ENCODE peak calls at places on chromosomes 16 and 17, in four cellular contexts. One of them, this sample, is unnamed.

GRCh38 chr16:55662641-55663040 is 6.9 kb downstream of the SLC6A2 start:
- DNase-seq in fibroblast of villous mesenchyme: no peak
- DNase-seq in uterus: no peak
- DNase-seq in fibroblast of the aortic adventitia: no peak
- DNase-seq in this sample: peak

GRCh38 chr16:55832788-55833583 is at the start of gene CES1:
- DNase-seq in fibroblast of villous mesenchyme: no peak
- DNase-seq in uterus: peak
- DNase-seq in fibroblast of the aortic adventitia: no peak
- DNase-seq in this sample: no peak

GRCh38 chr17:38605230-38605851 is 411 bp downstream of the SRCIN1 start:
- DNase-seq in fibroblast of villous mesenchyme: no peak
- DNase-seq in uterus: no peak
- DNase-seq in fibroblast of the aortic adventitia: no peak
- DNase-seq in this sample: no peak

GRCh38 chr16:84836234-84836647 is 16.5 kb downstream of the CRISPLD2 start:
- DNase-seq in fibroblast of villous mesenchyme: peak
- DNase-seq in uterus: peak
- DNase-seq in fibroblast of the aortic adventitia: peak
- DNase-seq in this sample: peak

GRCh38 chr16:17396762-17397498 is 73.8 kb downstream of the XYLT1 start:
- DNase-seq in fibroblast of villous mesenchyme: peak
- DNase-seq in uterus: no peak
- DNase-seq in fibroblast of the aortic adventitia: peak
- DNase-seq in this sample: peak

GRCh38 chr17:73749906-73750305 is 105.7 kb upstream of the SDK2 start:
- DNase-seq in fibroblast of villous mesenchyme: no peak
- DNase-seq in uterus: no peak
- DNase-seq in fibroblast of the aortic adventitia: no peak
- DNase-seq in this sample: no peak

GRCh38 chr17:9512323-9513168 is 63.1 kb downstream of the STX8 start:
- DNase-seq in fibroblast of villous mesenchyme: peak
- DNase-seq in uterus: no peak
- DNase-seq in fibroblast of the aortic adventitia: peak
- DNase-seq in this sample: peak

GRCh38 chr17:31163091-31163781 is 68.5 kb downstream of the NF1 start:
- DNase-seq in fibroblast of villous mesenchyme: no peak
- DNase-seq in uterus: no peak
- DNase-seq in fibroblast of the aortic adventitia: no peak
- DNase-seq in this sample: no peak

GRCh38 chr17:36629252-36629847 is 28.0 kb downstream of the MRM1 start:
- DNase-seq in fibroblast of villous mesenchyme: peak
- DNase-seq in uterus: peak
- DNase-seq in fibroblast of the aortic adventitia: peak
- DNase-seq in this sample: peak

GRCh38 chr16:2858245-2859025 is 465 bp upstream of the PRSS22 start:
- DNase-seq in fibroblast of villous mesenchyme: no peak
- DNase-seq in uterus: no peak
- DNase-seq in fibroblast of the aortic adventitia: no peak
- DNase-seq in this sample: no peak

GRCh38 chr17:4483012-4483840 is 15.5 kb upstream of the SPNS2 start:
- DNase-seq in fibroblast of villous mesenchyme: no peak
- DNase-seq in uterus: no peak
- DNase-seq in fibroblast of the aortic adventitia: no peak
- DNase-seq in this sample: no peak

GRCh38 chr16:48300391-48300856 is 53.1 kb upstream of the ABCC11 start:
- DNase-seq in fibroblast of villous mesenchyme: peak
- DNase-seq in uterus: peak
- DNase-seq in fibroblast of the aortic adventitia: peak
- DNase-seq in this sample: peak

GRCh38 chr17:2867441-2868424 is 71.5 kb downstream of the RAP1GAP2 start:
- DNase-seq in fibroblast of villous mesenchyme: peak
- DNase-seq in uterus: no peak
- DNase-seq in fibroblast of the aortic adventitia: peak
- DNase-seq in this sample: peak

GRCh38 chr17:32350662-32351418 is 883 bp downstream of the ZNF207 start:
- DNase-seq in fibroblast of villous mesenchyme: peak
- DNase-seq in uterus: no peak
- DNase-seq in fibroblast of the aortic adventitia: peak
- DNase-seq in this sample: peak

GRCh38 chr17:46003907-46004748 is 5.1 kb downstream of the STH start:
- DNase-seq in fibroblast of villous mesenchyme: peak
- DNase-seq in uterus: no peak
- DNase-seq in fibroblast of the aortic adventitia: peak
- DNase-seq in this sample: no peak

GRCh38 chr16:81442909-81443687 is 1.5 kb upstream of the CMIP start:
- DNase-seq in fibroblast of villous mesenchyme: no peak
- DNase-seq in uterus: no peak
- DNase-seq in fibroblast of the aortic adventitia: no peak
- DNase-seq in this sample: no peak

GRCh38 chr16:47477680-47478079 is 16.5 kb downstream of the PHKB start:
- DNase-seq in fibroblast of villous mesenchyme: peak
- DNase-seq in uterus: no peak
- DNase-seq in fibroblast of the aortic adventitia: no peak
- DNase-seq in this sample: peak

GRCh38 chr17:59378621-59379194 is 47.3 kb downstream of the YPEL2 start:
- DNase-seq in fibroblast of villous mesenchyme: peak
- DNase-seq in uterus: peak
- DNase-seq in fibroblast of the aortic adventitia: peak
- DNase-seq in this sample: peak

GRCh38 chr17:73350864-73351263 is 39.1 kb upstream of the CDC42EP4 start:
- DNase-seq in fibroblast of villous mesenchyme: no peak
- DNase-seq in uterus: no peak
- DNase-seq in fibroblast of the aortic adventitia: no peak
- DNase-seq in this sample: no peak

DNA sequence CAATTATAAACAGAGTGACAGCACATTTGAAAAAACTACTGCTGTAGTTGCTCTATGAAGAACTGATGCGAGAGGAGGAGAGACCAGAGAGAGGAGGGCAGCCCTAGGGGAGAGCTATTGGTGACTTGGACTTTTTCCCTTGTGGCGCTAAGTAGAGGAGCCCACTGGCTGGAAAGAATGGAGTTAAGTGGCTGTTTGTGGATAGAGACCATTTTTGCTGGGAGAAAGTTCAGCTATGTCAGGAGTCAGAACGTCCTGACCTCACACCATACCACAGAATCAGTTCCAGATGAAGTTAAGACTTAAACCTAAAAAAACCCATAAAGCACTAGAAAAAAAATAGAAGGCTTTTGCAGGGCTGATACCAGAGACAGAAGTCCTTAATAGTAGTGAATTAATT is 2.0 kb downstream of the POLR2A start:
- DNase-seq in fibroblast of villous mesenchyme: peak
- DNase-seq in uterus: no peak
- DNase-seq in fibroblast of the aortic adventitia: peak
- DNase-seq in this sample: peak
- H3K4me3 ChIP-seq in fibroblast of villous mesenchyme: peak
- H3K4me3 ChIP-seq in uterus: peak
- H3K4me3 ChIP-seq in fibroblast of the aortic adventitia: peak
- H3K4me3 ChIP-seq in this sample: peak

GRCh38 chr17:6145946-6146345 is 75.8 kb downstream of the WSCD1 start:
- DNase-seq in fibroblast of villous mesenchyme: no peak
- DNase-seq in uterus: no peak
- DNase-seq in fibroblast of the aortic adventitia: no peak
- DNase-seq in this sample: no peak
- TF ChIP-seq CTCF in fibroblast of villous mesenchyme: no peak
- TF ChIP-seq CTCF in uterus: no peak
- TF ChIP-seq CTCF in fibroblast of the aortic adventitia: no peak
- TF ChIP-seq CTCF in this sample: no peak

GRCh38 chr16:22843856-22844255 is 29.9 kb downstream of the HS3ST2 start:
- DNase-seq in fibroblast of villous mesenchyme: no peak
- DNase-seq in uterus: no peak
- DNase-seq in fibroblast of the aortic adventitia: no peak
- DNase-seq in this sample: peak
- H3K4me3 ChIP-seq in fibroblast of villous mesenchyme: no peak
- H3K4me3 ChIP-seq in uterus: no peak
- H3K4me3 ChIP-seq in fibroblast of the aortic adventitia: no peak
- H3K4me3 ChIP-seq in this sample: no peak

GRCh38 chr17:18224053-18224427 is 1.4 kb upstream of the LLGL1 start:
- DNase-seq in fibroblast of villous mesenchyme: no peak
- DNase-seq in uterus: no peak
- DNase-seq in fibroblast of the aortic adventitia: no peak
- DNase-seq in this sample: peak
- TF ChIP-seq CTCF in fibroblast of villous mesenchyme: no peak
- TF ChIP-seq CTCF in uterus: no peak
- TF ChIP-seq CTCF in fibroblast of the aortic adventitia: no peak
- TF ChIP-seq CTCF in this sample: no peak

GRCh38 chr16:70687671-70688265 is 1.9 kb upstream of the MTSS2 start:
- DNase-seq in fibroblast of villous mesenchyme: no peak
- DNase-seq in uterus: no peak
- DNase-seq in fibroblast of the aortic adventitia: no peak
- DNase-seq in this sample: no peak

GRCh38 chr16:70685061-70685937 is 554 bp downstream of the MTSS2 start:
- DNase-seq in fibroblast of villous mesenchyme: no peak
- DNase-seq in uterus: no peak
- DNase-seq in fibroblast of the aortic adventitia: no peak
- DNase-seq in this sample: no peak

GRCh38 chr16:70687172-70687531 is 1.3 kb upstream of the MTSS2 start:
- DNase-seq in fibroblast of villous mesenchyme: no peak
- DNase-seq in uterus: no peak
- DNase-seq in fibroblast of the aortic adventitia: no peak
- DNase-seq in this sample: no peak

GRCh38 chr16:70685938-70686375 is at the start of gene MTSS2:
- DNase-seq in fibroblast of villous mesenchyme: peak
- DNase-seq in uterus: peak
- DNase-seq in fibroblast of the aortic adventitia: peak
- DNase-seq in this sample: peak

GRCh38 chr16:70686376-70687171 is 721 bp upstream of the MTSS2 start:
- DNase-seq in fibroblast of villous mesenchyme: no peak
- DNase-seq in uterus: no peak
- DNase-seq in fibroblast of the aortic adventitia: no peak
- DNase-seq in this sample: no peak
- H3K4me3 ChIP-seq in fibroblast of villous mesenchyme: peak
- H3K4me3 ChIP-seq in uterus: peak
- H3K4me3 ChIP-seq in fibroblast of the aortic adventitia: peak
- H3K4me3 ChIP-seq in this sample: peak

GRCh38 chr17:78840780-78841611 is at the start of gene USP36:
- DNase-seq in fibroblast of villous mesenchyme: peak
- DNase-seq in uterus: peak
- DNase-seq in fibroblast of the aortic adventitia: peak
- DNase-seq in this sample: peak
- TF ChIP-seq CTCF in fibroblast of villous mesenchyme: no peak
- TF ChIP-seq CTCF in uterus: peak
- TF ChIP-seq CTCF in fibroblast of the aortic adventitia: no peak
- TF ChIP-seq CTCF in this sample: no peak

GRCh38 chr17:28053044-28053670 is 10.7 kb downstream of the NLK start:
- DNase-seq in fibroblast of villous mesenchyme: no peak
- DNase-seq in uterus: no peak
- DNase-seq in fibroblast of the aortic adventitia: no peak
- DNase-seq in this sample: no peak
- H3K4me3 ChIP-seq in fibroblast of villous mesenchyme: no peak
- H3K4me3 ChIP-seq in uterus: no peak
- H3K4me3 ChIP-seq in fibroblast of the aortic adventitia: no peak
- H3K4me3 ChIP-seq in this sample: no peak

This sample was measured in fibroblast of mammary gland.